ENCODE peak calls at places on chromosomes 1 and 21, in ten cellular contexts. One of them, this sample, is unnamed.

GRCh38 chr21:23223882-23224281 is 2225.7 kb downstream of the NCAM2 start:
- DNase-seq in H1: peak
- DNase-seq in GM23338: peak
- DNase-seq in epithelial cell of prostate: no peak
- DNase-seq in tibial nerve: no peak
- DNase-seq in dorsolateral prefrontal cortex: no peak
- DNase-seq in pancreas: no peak
- DNase-seq in substantia nigra: no peak
- DNase-seq in hepatocyte: no peak
- DNase-seq in mesendoderm: peak
- DNase-seq in this sample: no peak

GRCh38 chr1:199612976-199613774 is 414.3 kb upstream of the NR5A2 start:
- DNase-seq in H1: no peak
- DNase-seq in GM23338: no peak
- DNase-seq in epithelial cell of prostate: no peak
- DNase-seq in tibial nerve: no peak
- DNase-seq in dorsolateral prefrontal cortex: no peak
- DNase-seq in pancreas: no peak
- DNase-seq in substantia nigra: no peak
- DNase-seq in hepatocyte: no peak
- DNase-seq in mesendoderm: no peak
- DNase-seq in this sample: no peak

GRCh38 chr21:16942703-16943102 is 570.1 kb upstream of the CXADR start:
- DNase-seq in H1: peak
- DNase-seq in GM23338: peak
- DNase-seq in epithelial cell of prostate: no peak
- DNase-seq in tibial nerve: no peak
- DNase-seq in dorsolateral prefrontal cortex: no peak
- DNase-seq in pancreas: no peak
- DNase-seq in substantia nigra: no peak
- DNase-seq in hepatocyte: peak
- DNase-seq in mesendoderm: peak
- DNase-seq in this sample: no peak

GRCh38 chr1:61403863-61404615 is 320.9 kb downstream of the TM2D1 start:
- DNase-seq in H1: no peak
- DNase-seq in GM23338: no peak
- DNase-seq in epithelial cell of prostate: no peak
- DNase-seq in tibial nerve: no peak
- DNase-seq in dorsolateral prefrontal cortex: no peak
- DNase-seq in pancreas: no peak
- DNase-seq in substantia nigra: no peak
- DNase-seq in hepatocyte: no peak
- DNase-seq in mesendoderm: no peak
- DNase-seq in this sample: no peak

GRCh38 chr1:236438614-236439013 is 44.5 kb downstream of the EDARADD start:
- DNase-seq in H1: no peak
- DNase-seq in GM23338: no peak
- DNase-seq in epithelial cell of prostate: no peak
- DNase-seq in tibial nerve: no peak
- DNase-seq in dorsolateral prefrontal cortex: no peak
- DNase-seq in pancreas: no peak
- DNase-seq in substantia nigra: no peak
- DNase-seq in hepatocyte: no peak
- DNase-seq in mesendoderm: no peak
- DNase-seq in this sample: no peak

GRCh38 chr1:11576109-11576875 is 77.9 kb downstream of the FBXO2 start:
- DNase-seq in H1: no peak
- DNase-seq in GM23338: no peak
- DNase-seq in epithelial cell of prostate: no peak
- DNase-seq in tibial nerve: no peak
- DNase-seq in dorsolateral prefrontal cortex: no peak
- DNase-seq in pancreas: no peak
- DNase-seq in substantia nigra: no peak
- DNase-seq in hepatocyte: no peak
- DNase-seq in mesendoderm: no peak
- DNase-seq in this sample: no peak

GRCh38 chr1:182235952-182236650 is 155.5 kb downstream of the GLUL start:
- DNase-seq in H1: no peak
- DNase-seq in GM23338: no peak
- DNase-seq in epithelial cell of prostate: no peak
- DNase-seq in tibial nerve: no peak
- DNase-seq in dorsolateral prefrontal cortex: peak
- DNase-seq in pancreas: no peak
- DNase-seq in substantia nigra: peak
- DNase-seq in hepatocyte: peak
- DNase-seq in mesendoderm: no peak
- DNase-seq in this sample: no peak

GRCh38 chr1:98260421-98260820 is 339.6 kb upstream of the DPYD start:
- DNase-seq in H1: no peak
- DNase-seq in GM23338: no peak
- DNase-seq in epithelial cell of prostate: no peak
- DNase-seq in tibial nerve: no peak
- DNase-seq in dorsolateral prefrontal cortex: no peak
- DNase-seq in pancreas: no peak
- DNase-seq in substantia nigra: no peak
- DNase-seq in hepatocyte: no peak
- DNase-seq in mesendoderm: no peak
- DNase-seq in this sample: no peak

GRCh38 chr21:44002511-44002910 is 9.6 kb upstream of the TRAPPC10 start:
- DNase-seq in H1: no peak
- DNase-seq in GM23338: no peak
- DNase-seq in epithelial cell of prostate: no peak
- DNase-seq in tibial nerve: no peak
- DNase-seq in dorsolateral prefrontal cortex: peak
- DNase-seq in pancreas: no peak
- DNase-seq in substantia nigra: no peak
- DNase-seq in hepatocyte: no peak
- DNase-seq in mesendoderm: no peak
- DNase-seq in this sample: no peak

GRCh38 chr1:207981976-207982375 is 71.1 kb upstream of the CD34 start:
- DNase-seq in H1: no peak
- DNase-seq in GM23338: peak
- DNase-seq in epithelial cell of prostate: no peak
- DNase-seq in tibial nerve: no peak
- DNase-seq in dorsolateral prefrontal cortex: no peak
- DNase-seq in pancreas: no peak
- DNase-seq in substantia nigra: no peak
- DNase-seq in hepatocyte: no peak
- DNase-seq in mesendoderm: peak
- DNase-seq in this sample: no peak

GRCh38 chr1:58620259-58620658 is 43.2 kb upstream of the TACSTD2 start:
- DNase-seq in H1: no peak
- DNase-seq in GM23338: peak
- DNase-seq in epithelial cell of prostate: peak
- DNase-seq in tibial nerve: no peak
- DNase-seq in dorsolateral prefrontal cortex: no peak
- DNase-seq in pancreas: peak
- DNase-seq in substantia nigra: no peak
- DNase-seq in hepatocyte: peak
- DNase-seq in mesendoderm: peak
- DNase-seq in this sample: no peak

GRCh38 chr1:25520446-25521061 is 22.9 kb upstream of the LDLRAP1 start:
- DNase-seq in H1: no peak
- DNase-seq in GM23338: peak
- DNase-seq in epithelial cell of prostate: no peak
- DNase-seq in tibial nerve: peak
- DNase-seq in dorsolateral prefrontal cortex: peak
- DNase-seq in pancreas: peak
- DNase-seq in substantia nigra: peak
- DNase-seq in hepatocyte: peak
- DNase-seq in mesendoderm: peak
- DNase-seq in this sample: no peak

GRCh38 chr1:43549921-43550597 is 19.4 kb downstream of the PTPRF start:
- DNase-seq in H1: peak
- DNase-seq in GM23338: peak
- DNase-seq in epithelial cell of prostate: peak
- DNase-seq in tibial nerve: no peak
- DNase-seq in dorsolateral prefrontal cortex: no peak
- DNase-seq in pancreas: peak
- DNase-seq in substantia nigra: no peak
- DNase-seq in hepatocyte: peak
- DNase-seq in mesendoderm: peak
- DNase-seq in this sample: no peak

DNA sequence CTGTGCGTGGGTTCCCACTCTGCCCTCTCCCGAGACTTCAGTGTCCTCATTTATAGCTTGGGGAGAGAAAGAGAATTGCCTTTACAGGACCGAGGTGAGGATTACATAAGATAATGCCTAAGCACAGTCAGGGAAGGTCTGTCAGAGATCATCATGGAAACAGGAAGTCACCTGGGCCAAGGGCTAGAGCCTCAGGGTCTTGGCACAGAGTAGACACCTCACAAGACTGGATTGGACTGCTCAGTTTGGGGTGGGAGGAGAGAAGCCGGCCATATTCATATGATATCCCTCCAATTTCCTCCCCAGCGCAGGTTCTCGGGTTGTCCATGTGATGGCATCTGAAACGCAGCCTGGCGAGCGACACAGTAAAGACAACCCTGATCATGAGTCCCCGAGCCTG is 3.8 kb downstream of the CNR2 start:
- DNase-seq in H1: no peak
- DNase-seq in GM23338: no peak
- DNase-seq in epithelial cell of prostate: no peak
- DNase-seq in tibial nerve: no peak
- DNase-seq in dorsolateral prefrontal cortex: no peak
- DNase-seq in pancreas: no peak
- DNase-seq in substantia nigra: no peak
- DNase-seq in hepatocyte: no peak
- DNase-seq in mesendoderm: no peak
- DNase-seq in this sample: no peak
- H3K27ac ChIP-seq in H1: no peak
- H3K27ac ChIP-seq in GM23338: no peak
- H3K27ac ChIP-seq in epithelial cell of prostate: no peak
- H3K27ac ChIP-seq in tibial nerve: no peak
- H3K27ac ChIP-seq in dorsolateral prefrontal cortex: no peak
- H3K27ac ChIP-seq in pancreas: no peak
- H3K27ac ChIP-seq in substantia nigra: no peak
- H3K27ac ChIP-seq in hepatocyte: no peak
- H3K27ac ChIP-seq in mesendoderm: no peak
- H3K27ac ChIP-seq in this sample: no peak

DNA sequence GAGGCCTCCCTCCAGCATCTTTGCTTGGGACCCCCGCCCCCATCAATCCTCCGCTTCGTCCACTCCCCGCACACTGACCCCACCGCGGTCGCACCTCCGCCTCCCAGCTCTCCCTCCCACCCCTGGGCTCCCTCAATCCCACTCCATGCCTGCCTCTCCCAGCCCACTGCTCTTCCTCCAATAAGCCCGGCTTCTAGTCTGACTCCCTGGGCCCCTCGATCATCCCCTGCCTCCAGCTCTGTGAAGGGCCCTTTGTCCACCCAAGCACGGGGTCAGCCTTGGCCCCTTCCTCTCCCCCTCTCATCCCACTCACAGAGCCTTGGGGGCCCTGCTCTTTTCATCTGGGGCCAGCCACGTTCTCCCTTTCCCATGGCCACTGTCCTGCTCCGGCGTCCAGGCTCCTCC is 1.5 kb upstream of the TMEM200B start:
- DNase-seq in H1: no peak
- DNase-seq in GM23338: no peak
- DNase-seq in epithelial cell of prostate: no peak
- DNase-seq in tibial nerve: no peak
- DNase-seq in dorsolateral prefrontal cortex: no peak
- DNase-seq in pancreas: no peak
- DNase-seq in substantia nigra: no peak
- DNase-seq in hepatocyte: no peak
- DNase-seq in mesendoderm: no peak
- DNase-seq in this sample: no peak
- H3K27ac ChIP-seq in H1: no peak
- H3K27ac ChIP-seq in GM23338: no peak
- H3K27ac ChIP-seq in epithelial cell of prostate: no peak
- H3K27ac ChIP-seq in tibial nerve: peak
- H3K27ac ChIP-seq in dorsolateral prefrontal cortex: no peak
- H3K27ac ChIP-seq in pancreas: no peak
- H3K27ac ChIP-seq in substantia nigra: no peak
- H3K27ac ChIP-seq in hepatocyte: peak
- H3K27ac ChIP-seq in mesendoderm: no peak
- H3K27ac ChIP-seq in this sample: no peak

DNA sequence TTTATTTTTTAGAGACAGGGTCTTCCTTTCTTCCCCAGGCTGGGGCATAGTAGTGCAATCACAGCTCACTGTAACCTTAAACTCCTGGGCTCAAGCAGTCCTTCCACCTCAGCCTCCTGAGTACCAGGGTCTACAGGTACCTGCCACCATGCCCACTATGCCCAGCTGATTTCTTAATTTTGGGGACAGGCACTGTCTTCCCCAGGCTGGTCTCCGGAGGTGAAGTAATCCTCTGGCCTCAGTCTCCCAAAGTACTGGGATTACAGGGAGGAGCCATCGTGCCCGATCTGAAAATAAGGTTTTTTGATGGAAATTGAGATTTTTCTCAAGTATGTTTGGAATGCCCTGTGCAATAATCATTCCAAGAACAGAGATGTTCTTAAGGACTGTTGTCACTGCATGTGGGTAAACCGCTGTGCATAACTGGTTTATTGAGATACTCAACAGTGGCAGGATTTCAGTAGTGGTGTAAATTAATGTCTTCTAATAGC is 934 bp upstream of the MSH4 start:
- DNase-seq in H1: no peak
- DNase-seq in GM23338: no peak
- DNase-seq in epithelial cell of prostate: no peak
- DNase-seq in tibial nerve: no peak
- DNase-seq in dorsolateral prefrontal cortex: no peak
- DNase-seq in pancreas: no peak
- DNase-seq in substantia nigra: no peak
- DNase-seq in hepatocyte: no peak
- DNase-seq in mesendoderm: no peak
- DNase-seq in this sample: no peak
- H3K27ac ChIP-seq in H1: no peak
- H3K27ac ChIP-seq in GM23338: peak
- H3K27ac ChIP-seq in epithelial cell of prostate: no peak
- H3K27ac ChIP-seq in tibial nerve: no peak
- H3K27ac ChIP-seq in dorsolateral prefrontal cortex: no peak
- H3K27ac ChIP-seq in pancreas: no peak
- H3K27ac ChIP-seq in substantia nigra: no peak
- H3K27ac ChIP-seq in hepatocyte: no peak
- H3K27ac ChIP-seq in mesendoderm: no peak
- H3K27ac ChIP-seq in this sample: no peak

DNA sequence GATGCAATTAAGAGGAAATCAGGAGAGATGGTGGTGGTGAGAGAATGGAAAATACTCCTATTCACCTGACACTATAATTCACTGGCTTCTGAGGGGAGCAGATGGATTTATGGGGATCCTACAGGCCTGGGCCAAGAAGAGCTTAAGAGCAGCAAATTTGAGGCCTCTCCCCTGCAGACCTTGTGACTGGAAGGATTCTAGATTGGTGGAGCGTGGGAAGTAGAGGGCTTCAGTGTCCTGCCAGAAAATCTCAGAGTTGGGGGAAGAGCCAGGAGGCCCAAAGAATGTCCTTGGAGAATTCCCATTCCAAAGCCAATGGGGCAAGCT is 1.8 kb downstream of the IGFN1 start:
- DNase-seq in H1: no peak
- DNase-seq in GM23338: no peak
- DNase-seq in epithelial cell of prostate: no peak
- DNase-seq in tibial nerve: no peak
- DNase-seq in dorsolateral prefrontal cortex: no peak
- DNase-seq in pancreas: no peak
- DNase-seq in substantia nigra: no peak
- DNase-seq in hepatocyte: no peak
- DNase-seq in mesendoderm: no peak
- DNase-seq in this sample: no peak
- H3K27ac ChIP-seq in H1: no peak
- H3K27ac ChIP-seq in GM23338: no peak
- H3K27ac ChIP-seq in epithelial cell of prostate: no peak
- H3K27ac ChIP-seq in tibial nerve: no peak
- H3K27ac ChIP-seq in dorsolateral prefrontal cortex: no peak
- H3K27ac ChIP-seq in pancreas: no peak
- H3K27ac ChIP-seq in substantia nigra: no peak
- H3K27ac ChIP-seq in hepatocyte: peak
- H3K27ac ChIP-seq in mesendoderm: no peak
- H3K27ac ChIP-seq in this sample: no peak

This sample was measured in caudate nucleus.